ENCODE peak calls at places on chromosomes 3 and 15, in four cellular contexts. H is K562, Z is IMR-90, B is GM12878. X is an unnamed sample.

GRCh38 chr3:56702487-56703315 is 19.6 kb upstream of the TASOR start:
- DNase-seq in H (peak), B (no peak), Z (peak), X (peak)

GRCh38 chr15:37056894-37057205 is 43.5 kb downstream of the MEIS2 start:
- DNase-seq in B (no peak), H (no peak), Z (no peak), X (peak)

GRCh38 chr3:43692085-43692484 is 1.3 kb downstream of the ABHD5 start:
- DNase-seq in B (no peak), Z (no peak), H (peak), X (no peak)

GRCh38 chr15:68887120-68887519 is 43.2 kb upstream of the SPESP1 start:
- DNase-seq in Z (no peak), H (no peak), B (no peak), X (no peak)

GRCh38 chr15:69462030-69462492 is 9.4 kb downstream of the RPLP1 start:
- DNase-seq in B (no peak), H (peak), Z (no peak), X (no peak)

GRCh38 chr3:120177907-120178306 is 83.7 kb upstream of the GSK3B start:
- DNase-seq in Z (no peak), H (peak), B (no peak), X (no peak)

GRCh38 chr3:61924065-61924740 is 362.8 kb downstream of the PTPRG start:
- DNase-seq in B (no peak), Z (no peak), H (no peak), X (peak)

GRCh38 chr3:141261472-141262171 is 30.0 kb downstream of the PXYLP1 start:
- DNase-seq in B (no peak), H (no peak), Z (no peak), X (no peak)

GRCh38 chr15:46723308-46723707 is 994.0 kb upstream of the SEMA6D start:
- DNase-seq in B (no peak), H (no peak), Z (no peak), X (no peak)

GRCh38 chr3:151327571-151328198 is 1.7 kb downstream of the P2RY13 start:
- DNase-seq in B (no peak), H (no peak), Z (peak), X (peak)

GRCh38 chr15:59885832-59886231 is 118.3 kb upstream of the FOXB1 start:
- DNase-seq in Z (no peak), B (no peak), H (no peak), X (no peak)

GRCh38 chr15:45253330-45253729 is 1.3 kb downstream of the SLC28A2 start:
- DNase-seq in H (no peak), Z (no peak), B (no peak), X (no peak)

GRCh38 chr3:16885948-16886683 is 1.4 kb downstream of the PLCL2 start:
- DNase-seq in B (no peak), H (no peak), Z (no peak), X (peak)

GRCh38 chr15:57521503-57521902 is 70.2 kb upstream of the MYZAP start:
- DNase-seq in B (no peak), H (no peak), Z (no peak), X (no peak)

GRCh38 chr15:95325763-95326688 is 1004.5 kb upstream of the NR2F2 start:
- DNase-seq in B (no peak), Z (no peak), H (no peak), X (peak)

GRCh38 chr3:188956839-188957489 is 214.8 kb upstream of the TPRG1 start:
- DNase-seq in B (no peak), H (peak), Z (peak), X (peak)

GRCh38 chr3:70927239-70927638 is 614.8 kb upstream of the MDFIC2 start:
- DNase-seq in Z (no peak), B (no peak), H (no peak), X (no peak)

GRCh38 chr15:81809543-81809942 is 236.3 kb downstream of the MEX3B start:
- DNase-seq in Z (peak), B (no peak), H (peak), X (peak)

GRCh38 chr3:181952221-181952620 is 240.5 kb downstream of the SOX2 start:
- DNase-seq in B (no peak), Z (no peak), H (no peak), X (no peak)

GRCh38 chr3:150680562-150680961 is 23.2 kb downstream of the ERICH6 start:
- DNase-seq in Z (no peak), B (no peak), H (no peak), X (no peak)

GRCh38 chr3:41137686-41138111 is 61.6 kb upstream of the CTNNB1 start:
- DNase-seq in B (no peak), H (no peak), Z (no peak), X (no peak)

GRCh38 chr15:80615783-80616391 is 79.2 kb upstream of the ABHD17C start:
- DNase-seq in Z (peak), H (peak), B (no peak), X (peak)

GRCh38 chr3:52842424-52842823 is 7.6 kb upstream of the MUSTN1 start:
- DNase-seq in H (no peak), Z (no peak), B (no peak), X (no peak)

GRCh38 chr15:77144028-77144427 is 73.1 kb upstream of the TSPAN3 start:
- DNase-seq in Z (peak), H (no peak), B (no peak), X (peak)

GRCh38 chr3:152352559-152352958 is 83.8 kb downstream of the MBNL1 start:
- DNase-seq in B (no peak), H (no peak), Z (no peak), X (peak)

GRCh38 chr3:191120447-191121304 is 78.4 kb upstream of the OSTN start:
- DNase-seq in B (no peak), Z (no peak), H (no peak), X (no peak)

GRCh38 chr3:64082917-64083587 is 59.8 kb upstream of the PSMD6 start:
- DNase-seq in B (no peak), Z (no peak), H (no peak), X (no peak)

GRCh38 chr3:113222412-113223086 is 11.2 kb downstream of the BOC start:
- DNase-seq in H (no peak), B (no peak), Z (no peak), X (no peak)

GRCh38 chr3:34024447-34025240 is 226.2 kb downstream of the PDCD6IP start:
- DNase-seq in Z (no peak), H (no peak), B (no peak), X (no peak)

GRCh38 chr15:64500695-64501395 is 40.5 kb downstream of the ZNF609 start:
- DNase-seq in B (no peak), Z (no peak), H (no peak), X (no peak)

GRCh38 chr15:83012038-83012490 is 625 bp upstream of the C15orf40 start:
- DNase-seq in Z (no peak), B (no peak), H (peak), X (no peak)

GRCh38 chr3:161347726-161348125 is 23.6 kb downstream of the SPTSSB start:
- DNase-seq in B (no peak), H (no peak), Z (no peak), X (no peak)

GRCh38 chr3:161345023-161345422 is 26.3 kb downstream of the SPTSSB start:
- DNase-seq in Z (no peak), B (no peak), H (no peak), X (no peak)

GRCh38 chr3:161342629-161343028 is 28.7 kb downstream of the SPTSSB start:
- DNase-seq in B (no peak), H (no peak), Z (no peak), X (no peak)

GRCh38 chr3:161343540-161343939 is 27.8 kb downstream of the SPTSSB start:
- DNase-seq in H (no peak), Z (no peak), B (no peak), X (no peak)

DNA sequence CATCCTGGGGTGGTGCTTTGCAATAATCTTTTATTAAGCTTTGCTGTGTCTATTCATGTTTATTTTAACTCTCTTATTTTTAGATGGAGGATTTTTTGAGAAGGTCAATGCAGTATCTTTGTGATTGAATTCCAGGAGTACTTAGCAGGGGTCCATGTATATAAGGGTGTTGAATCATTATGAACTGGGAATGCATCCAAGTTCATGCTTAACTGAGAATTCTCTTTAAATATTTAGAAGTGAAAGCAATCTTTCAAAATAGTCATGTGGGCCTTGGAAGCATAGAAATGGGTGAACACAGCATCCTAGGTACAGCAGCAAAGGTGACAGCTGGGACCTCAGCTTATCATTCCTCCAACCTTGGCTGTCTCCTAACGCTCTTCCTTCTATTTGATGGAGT is 27.3 kb downstream of the SPTSSB start:
- DNase-seq in B (no peak), H (no peak), Z (no peak), X (no peak)
- TF ChIP-seq FOS in B (no peak), H (no peak), Z (no peak), X (no peak)

GRCh38 chr3:126959921-126960603 is 22.9 kb upstream of the PLXNA1 start:
- DNase-seq in B (no peak), Z (peak), H (no peak), X (peak)
- TF ChIP-seq FOS in B (no peak), Z (no peak), H (no peak), X (no peak)

DNA sequence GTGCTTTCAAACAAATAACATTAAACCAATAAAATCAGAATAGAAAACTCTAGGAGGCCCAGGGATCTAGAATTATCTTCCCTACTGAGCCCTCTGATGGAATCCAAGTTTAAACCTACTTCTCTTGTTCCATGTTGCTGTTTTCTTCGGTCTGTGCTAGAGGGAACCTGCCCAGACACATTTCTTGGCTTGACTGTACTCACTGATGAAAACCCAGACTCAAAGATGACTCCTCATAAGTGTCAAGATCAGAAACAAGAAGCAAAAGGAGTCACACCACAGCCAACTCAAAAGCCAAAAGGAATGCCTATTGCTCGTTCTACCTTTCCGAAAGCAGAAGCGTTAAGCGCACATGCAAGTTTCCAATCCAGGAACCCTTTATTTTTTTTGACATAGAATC is 31.6 kb downstream of the SCAP start:
- DNase-seq in B (no peak), H (no peak), Z (peak), X (no peak)
- TF ChIP-seq FOS in B (no peak), H (no peak), Z (no peak), X (no peak)

GRCh38 chr3:122184591-122184929 is 1.1 kb downstream of the CASR start:
- DNase-seq in B (no peak), H (no peak), Z (no peak), X (no peak)

GRCh38 chr3:122190525-122190924 is 7.1 kb downstream of the CASR start:
- DNase-seq in B (no peak), H (no peak), Z (no peak), X (no peak)

GRCh38 chr3:122186372-122186771 is 2.9 kb downstream of the CASR start:
- DNase-seq in Z (no peak), B (no peak), H (no peak), X (no peak)

GRCh38 chr3:122189357-122189756 is 5.9 kb downstream of the CASR start:
- DNase-seq in Z (no peak), H (no peak), B (no peak), X (no peak)

GRCh38 chr3:122188758-122189157 is 5.3 kb downstream of the CASR start:
- DNase-seq in B (no peak), Z (no peak), H (no peak), X (no peak)
- TF ChIP-seq FOS in B (no peak), Z (no peak), H (no peak), X (no peak)

DNA sequence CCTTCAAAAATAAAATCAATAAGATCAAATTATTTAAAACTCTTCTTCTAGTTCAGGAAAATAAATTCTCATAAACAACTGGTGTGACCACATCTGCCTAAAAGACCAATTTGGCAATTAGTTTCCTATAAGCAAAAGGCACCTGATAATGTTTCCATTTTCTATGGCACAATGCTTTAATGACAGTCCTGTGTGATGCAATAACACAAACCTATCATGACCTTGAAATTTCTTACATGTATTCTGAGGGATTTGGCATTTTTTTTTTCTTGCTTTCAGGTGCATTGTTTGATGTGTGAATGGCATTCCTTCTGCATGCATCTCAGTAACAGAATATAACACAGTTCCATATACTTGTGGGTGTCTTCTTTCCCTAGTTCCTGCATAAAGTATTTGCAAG is 32.5 kb upstream of the FRMD5 start:
- DNase-seq in H (no peak), Z (no peak), B (no peak), X (no peak)
- TF ChIP-seq FOS in H (no peak), Z (no peak), B (no peak), X (no peak)

DNA sequence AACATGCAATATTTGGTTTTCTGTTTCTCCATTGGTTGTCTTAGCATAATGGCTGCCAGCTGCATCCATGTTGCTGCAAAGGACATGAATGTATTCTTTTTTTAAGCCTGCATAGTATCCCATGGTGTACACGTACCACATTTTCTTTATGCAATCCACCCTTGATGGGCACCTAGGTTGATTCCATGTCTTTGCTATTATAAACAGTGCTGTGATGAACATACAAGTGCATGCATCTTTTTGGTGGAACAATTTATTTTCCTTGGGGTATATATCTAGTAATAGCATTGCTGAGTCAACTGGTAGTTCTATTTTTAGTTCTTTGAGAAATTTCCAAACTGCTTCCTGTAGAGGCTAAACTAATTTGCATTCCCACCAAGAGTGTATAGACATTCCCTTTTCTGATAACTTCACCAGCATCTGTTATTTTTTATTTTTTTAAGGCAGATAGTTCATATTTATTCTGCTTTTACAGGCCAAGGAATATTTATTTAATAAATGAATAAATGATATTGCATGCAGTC is 62.4 kb upstream of the NPHP3 start:
- DNase-seq in B (no peak), H (no peak), Z (no peak), X (no peak)
- TF ChIP-seq FOS in B (no peak), H (no peak), Z (no peak), X (no peak)

GRCh38 chr3:58683001-58683845 is 16.6 kb upstream of the FAM3D start:
- DNase-seq in B (peak), H (no peak), Z (peak), X (no peak)
- TF ChIP-seq FOS in B (no peak), H (no peak), Z (no peak), X (no peak)

DNA sequence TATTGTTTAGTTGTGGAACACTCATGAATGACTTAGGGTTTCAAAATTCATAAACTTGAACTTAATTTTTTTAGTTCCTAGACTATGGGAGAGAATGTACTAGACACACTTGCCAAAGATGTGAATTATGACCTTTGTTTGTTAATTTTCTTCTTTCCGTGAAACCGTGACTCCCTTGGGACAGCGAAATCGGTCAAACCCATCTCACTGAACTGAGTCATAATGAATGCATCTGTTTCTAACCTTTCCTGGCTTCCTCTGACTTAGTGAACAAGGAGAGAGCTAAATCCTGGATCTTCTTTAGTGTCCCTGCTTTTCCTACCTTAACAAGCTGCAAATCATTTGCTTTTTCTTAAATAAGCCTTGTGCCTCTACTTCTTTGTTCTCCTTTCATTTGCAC is 85.5 kb downstream of the LARS2 start:
- DNase-seq in B (no peak), H (no peak), Z (peak), X (no peak)
- TF ChIP-seq FOS in B (no peak), H (no peak), Z (no peak), X (no peak)